ENCODE peak calls at places on chromosomes 3 and 15, in four cellular contexts. I is HEK293T, X is K562, S is HepG2. T is an unnamed sample.

GRCh38 chr15:63491116-63491817 is 13.1 kb upstream of the USP3 start:
- DNase-seq in I (no peak), X (no peak), S (no peak), T (no peak)

GRCh38 chr15:63950911-63951481 is 95.3 kb downstream of the DAPK2 start:
- DNase-seq in I (no peak), X (no peak), S (no peak), T (no peak)

GRCh38 chr3:12544652-12545472 is 437 bp downstream of the MKRN2OS start:
- DNase-seq in I (no peak), X (no peak), S (no peak), T (no peak)

GRCh38 chr15:101369676-101370075 is 74.6 kb upstream of the SNRPA1 start:
- DNase-seq in I (no peak), X (no peak), S (no peak), T (no peak)

GRCh38 chr3:67414740-67415139 is 239.7 kb downstream of the SUCLG2 start:
- DNase-seq in I (no peak), X (no peak), S (no peak), T (no peak)

GRCh38 chr3:30924763-30925162 is 30.3 kb upstream of the GADL1 start:
- DNase-seq in I (no peak), X (no peak), S (no peak), T (no peak)

GRCh38 chr15:57540736-57541135 is 51.0 kb upstream of the MYZAP start:
- DNase-seq in I (no peak), X (no peak), S (no peak), T (peak)

GRCh38 chr15:98485451-98485850 is 162.9 kb upstream of the IGF1R start:
- DNase-seq in I (no peak), X (no peak), S (no peak), T (no peak)

GRCh38 chr3:150255416-150255815 is 152.7 kb upstream of the TSC22D2 start:
- DNase-seq in I (no peak), X (no peak), S (peak), T (no peak)

GRCh38 chr3:54950391-54951003 is 22.6 kb upstream of the LRTM1 start:
- DNase-seq in I (no peak), X (no peak), S (no peak), T (no peak)

GRCh38 chr3:177618873-177619771 is 421.8 kb upstream of the TBL1XR1 start:
- DNase-seq in I (no peak), X (no peak), S (no peak), T (no peak)

GRCh38 chr3:180678231-180678630 is 1.1 kb downstream of the CCDC39 start:
- DNase-seq in I (no peak), X (no peak), S (no peak), T (no peak)

GRCh38 chr3:156416846-156417581 is 137.9 kb downstream of the SSR3 start:
- DNase-seq in I (no peak), X (no peak), S (no peak), T (no peak)

DNA sequence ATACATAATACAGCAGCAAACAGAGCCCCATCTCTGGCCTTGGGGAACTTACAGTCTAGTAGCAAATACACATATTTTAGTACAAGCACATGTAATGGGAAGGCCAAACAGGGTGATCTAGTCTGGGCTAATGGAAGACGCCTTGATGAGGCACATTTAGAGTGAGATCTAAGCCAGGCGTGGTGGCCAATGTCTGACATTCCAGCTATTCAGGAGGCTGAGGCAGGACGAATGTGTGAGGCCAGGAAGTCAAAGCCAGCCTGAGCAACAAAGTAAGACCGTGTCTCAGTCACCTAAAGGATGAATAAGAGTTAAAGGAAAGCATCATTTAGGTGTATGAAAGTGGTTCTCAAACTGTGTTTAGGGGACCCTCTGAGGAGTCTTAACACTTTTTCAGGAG is 291.9 kb downstream of the MAGI1 start:
- DNase-seq in I (no peak), X (no peak), S (no peak), T (no peak)
- TF ChIP-seq TARDBP in I (no peak), X (no peak), S (no peak), T (no peak)

GRCh38 chr15:86872782-86873181 is 793.1 kb downstream of the AGBL1 start:
- DNase-seq in I (no peak), X (no peak), S (no peak), T (no peak)

GRCh38 chr15:86879250-86880229 is 799.9 kb downstream of the AGBL1 start:
- DNase-seq in I (no peak), X (no peak), S (no peak), T (no peak)

GRCh38 chr15:86876387-86876786 is 796.7 kb downstream of the AGBL1 start:
- DNase-seq in I (no peak), X (no peak), S (no peak), T (no peak)

GRCh38 chr15:86877171-86877631 is 797.5 kb downstream of the AGBL1 start:
- DNase-seq in I (no peak), X (no peak), S (no peak), T (no peak)
- TF ChIP-seq TARDBP in I (no peak), X (no peak), S (no peak), T (no peak)

DNA sequence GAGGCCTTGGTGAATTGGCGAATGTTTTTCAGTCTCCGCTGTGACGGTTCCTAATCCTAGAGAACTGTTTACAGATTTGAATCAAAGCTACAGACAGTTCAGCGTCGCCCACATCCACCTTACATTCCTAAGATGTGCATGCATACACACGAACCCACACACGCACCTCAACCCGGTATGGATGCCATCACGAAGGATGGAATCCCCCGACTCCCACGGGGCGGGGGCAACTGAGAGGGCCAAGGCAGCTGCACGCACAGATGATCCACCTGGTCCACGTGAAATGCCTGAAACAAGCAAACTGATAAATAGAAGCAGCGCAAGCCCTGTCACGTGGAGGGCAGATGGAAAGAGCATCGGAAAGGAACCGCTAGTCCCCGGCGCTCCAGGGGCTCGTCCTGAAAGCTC is 444 bp downstream of the ZMAT3 start:
- DNase-seq in I (peak), X (peak), S (peak), T (no peak)
- TF ChIP-seq TARDBP in I (no peak), X (no peak), S (no peak), T (no peak)

GRCh38 chr15:51046016-51046415 is 48.7 kb downstream of the TNFAIP8L3 start:
- DNase-seq in I (no peak), X (no peak), S (peak), T (no peak)
- TF ChIP-seq TARDBP in I (no peak), X (no peak), S (no peak), T (no peak)

DNA sequence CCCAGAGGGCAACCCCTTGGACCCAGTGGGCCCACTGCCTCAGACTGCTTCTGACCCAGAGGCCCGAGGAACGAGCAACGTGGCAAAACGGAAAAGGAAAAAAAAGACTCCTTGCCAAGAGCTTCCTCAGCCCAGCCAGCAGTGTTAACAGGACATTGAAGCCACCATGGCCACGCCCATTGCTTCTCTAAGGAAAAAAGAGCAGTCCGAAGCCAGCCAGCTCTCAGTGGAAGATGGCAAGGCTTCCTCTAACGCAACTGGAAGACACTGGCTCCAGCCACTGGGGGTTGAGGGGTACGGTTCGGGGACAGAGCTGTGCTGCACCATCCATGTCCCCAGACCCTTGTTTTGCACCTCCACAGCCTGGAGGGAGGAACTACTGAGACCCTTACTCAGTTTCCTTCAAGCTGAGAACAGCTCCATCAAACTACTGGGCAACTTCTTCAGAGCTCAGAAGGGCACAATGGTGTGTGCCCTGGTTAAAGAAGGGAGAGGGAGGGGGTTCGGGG is 10.7 kb downstream of the BMF start:
- DNase-seq in I (no peak), X (peak), S (no peak), T (no peak)
- TF ChIP-seq TARDBP in I (no peak), X (no peak), S (no peak), T (no peak)

GRCh38 chr3:39213613-39214012 is 21.2 kb upstream of the XIRP1 start:
- DNase-seq in I (no peak), X (no peak), S (no peak), T (no peak)

GRCh38 chr3:39210078-39210477 is 17.7 kb upstream of the XIRP1 start:
- DNase-seq in I (no peak), X (no peak), S (no peak), T (no peak)

GRCh38 chr3:39209329-39209970 is 17.1 kb upstream of the XIRP1 start:
- DNase-seq in I (no peak), X (no peak), S (no peak), T (no peak)

GRCh38 chr3:39212665-39213064 is 20.3 kb upstream of the XIRP1 start:
- DNase-seq in I (no peak), X (no peak), S (no peak), T (no peak)

GRCh38 chr3:39211332-39212130 is 19.1 kb upstream of the XIRP1 start:
- DNase-seq in I (no peak), X (no peak), S (no peak), T (no peak)
- TF ChIP-seq TARDBP in I (no peak), X (no peak), S (no peak), T (no peak)

GRCh38 chr3:194526164-194526563 is 39.4 kb upstream of the ATP13A3 start:
- DNase-seq in I (no peak), X (no peak), S (no peak), T (no peak)

GRCh38 chr3:194517333-194517732 is 30.5 kb upstream of the ATP13A3 start:
- DNase-seq in I (no peak), X (no peak), S (no peak), T (no peak)

GRCh38 chr3:194522579-194523046 is 35.8 kb upstream of the ATP13A3 start:
- DNase-seq in I (no peak), X (no peak), S (no peak), T (no peak)

GRCh38 chr3:194518652-194519051 is 31.9 kb upstream of the ATP13A3 start:
- DNase-seq in I (no peak), X (no peak), S (no peak), T (no peak)

GRCh38 chr3:194521514-194522260 is 34.9 kb upstream of the ATP13A3 start:
- DNase-seq in I (no peak), X (no peak), S (no peak), T (no peak)
- TF ChIP-seq TARDBP in I (no peak), X (no peak), S (no peak), T (no peak)

GRCh38 chr3:73796382-73796781 is 171.6 kb upstream of the PDZRN3 start:
- DNase-seq in I (no peak), X (no peak), S (no peak), T (no peak)
- TF ChIP-seq TARDBP in I (no peak), X (no peak), S (no peak), T (no peak)

DNA sequence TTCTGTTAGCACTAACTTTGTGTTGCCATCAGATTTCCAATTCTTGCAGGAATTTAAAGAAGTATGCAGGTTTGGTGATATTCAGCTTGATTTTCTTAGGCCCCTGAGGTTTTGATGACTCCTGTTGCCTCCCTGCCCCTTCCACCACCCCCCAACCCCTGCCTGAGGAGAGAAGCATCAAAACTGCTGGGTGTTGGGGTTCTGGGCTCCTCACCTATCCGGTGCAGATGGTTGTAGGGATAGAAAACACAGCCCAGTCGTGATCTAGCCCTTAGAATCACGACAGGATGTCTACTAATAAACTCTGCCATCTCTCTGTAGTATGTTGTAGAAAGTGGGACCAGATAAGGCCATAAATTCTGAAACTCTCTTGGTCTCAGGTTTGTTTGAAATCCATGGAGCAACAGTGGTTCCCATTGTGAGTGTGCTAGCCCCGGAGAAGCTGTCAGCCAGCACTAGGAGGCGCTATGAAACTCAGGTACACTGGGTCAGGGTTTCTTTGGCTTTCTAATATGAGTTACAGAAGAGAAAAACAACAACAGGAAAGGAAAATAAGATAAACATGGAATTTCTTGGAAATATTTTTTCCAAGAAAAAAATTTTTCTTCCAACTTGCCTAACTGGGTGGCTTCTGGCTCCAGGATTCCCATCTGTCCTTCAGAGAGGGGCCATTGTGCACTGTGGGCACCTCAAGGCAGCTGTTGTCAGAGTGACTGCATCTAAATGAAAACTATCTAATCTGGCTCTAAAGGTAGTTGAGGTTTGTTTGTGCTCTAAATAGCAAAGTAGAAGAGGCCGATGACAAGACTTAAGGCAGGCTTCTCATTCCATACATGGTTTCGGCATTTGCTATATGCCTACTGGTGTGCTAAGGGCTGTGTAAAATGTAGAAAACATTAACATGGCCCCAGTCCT is 8.7 kb downstream of the SRP14 start:
- DNase-seq in I (peak), X (peak), S (peak), T (no peak)
- TF ChIP-seq TARDBP in I (no peak), X (no peak), S (no peak), T (no peak)

T was measured in GM12878.